ENCODE peak calls at places on chromosomes 4 and X, in four cellular contexts. Y is GM12878, Q is endothelial cell of umbilical vein, U is K562. P is an unnamed sample.

GRCh38 chr4:112142152-112142551 is 3.1 kb upstream of the FAM241A start:
- DNase-seq in U (no peak), Y (no peak), Q (peak; percentile 55), P (no peak)

GRCh38 chrX:11010476-11010875 is 100.7 kb upstream of the HCCS start:
- DNase-seq in U (no peak), Y (no peak), Q (no peak), P (peak; percentile 13)

GRCh38 chr4:181952478-181952877 is 290.7 kb upstream of the TENM3 start:
- DNase-seq in Q (peak; percentile 31), U (no peak), Y (no peak), P (peak; percentile 96)

GRCh38 chr4:147732516-147733193 is 767 bp downstream of the ARHGAP10 start:
- DNase-seq in Q (peak; percentile 44), U (no peak), Y (no peak), P (peak; percentile 39)

GRCh38 chrX:1593286-1594271 is 2.2 kb downstream of the AKAP17A start:
- DNase-seq in Y (no peak), U (no peak), Q (no peak), P (no peak)

GRCh38 chr4:109827672-109828071 is at the start of gene RRH:
- DNase-seq in Q (no peak), Y (no peak), U (no peak), P (no peak)

GRCh38 chr4:35684755-35685154 is 559.6 kb downstream of the ARAP2 start:
- DNase-seq in Y (no peak), Q (no peak), U (no peak), P (no peak)

GRCh38 chr4:80235451-80235850 is 31.0 kb upstream of the FGF5 start:
- DNase-seq in U (no peak), Q (no peak), Y (no peak), P (peak; percentile 82)

GRCh38 chrX:71621644-71622346 is 3.5 kb upstream of the CXCR3 start:
- DNase-seq in Y (no peak), Q (no peak), U (no peak), P (peak; percentile 16)

GRCh38 chrX:118694628-118695027 is 32.8 kb upstream of the IL13RA1 start:
- DNase-seq in Q (peak; percentile 41), Y (no peak), U (no peak), P (no peak)

GRCh38 chr4:146329042-146329716 is 114.8 kb downstream of the REELD1 start:
- DNase-seq in Y (no peak), Q (peak; percentile 82), U (no peak), P (peak; percentile 90)

GRCh38 chr4:60724623-60725022 is 475.5 kb upstream of the ADGRL3 start:
- DNase-seq in Y (no peak), Q (no peak), U (no peak), P (peak; percentile 95)

GRCh38 chrX:154545673-154546274 is 872 bp downstream of the G6PD start:
- DNase-seq in U (no peak), Q (no peak), Y (no peak), P (no peak)

GRCh38 chrX:154548028-154548316 is 552 bp downstream of the IKBKG start:
- DNase-seq in U (no peak), Y (no peak), Q (no peak), P (peak; percentile 26)

GRCh38 chrX:154549766-154550165 is 2.3 kb downstream of the IKBKG start:
- DNase-seq in U (no peak), Q (no peak), Y (no peak), P (peak; percentile 77)

GRCh38 chrX:154546354-154547244 is at the start of gene G6PD:
- DNase-seq in Y (no peak), Q (peak; percentile 51), U (peak; percentile 96), P (peak; percentile 35)

GRCh38 chrX:154547245-154548027 is at the start of gene IKBKG:
- DNase-seq in Y (peak; percentile 57), U (peak; percentile 95), Q (peak; percentile 91), P (peak; percentile 86)
- H2AFZ ChIP-seq in Y (peak within 1 kb of the TSS; percentile 80), U (peak within 1 kb of the TSS; percentile 90), Q (peak within 1 kb of the TSS; percentile 42), P (peak within 1 kb of the TSS; percentile 88)

GRCh38 chr4:982814-983213 is 4.0 kb upstream of the IDUA start:
- DNase-seq in Y (no peak), Q (no peak), U (no peak), P (no peak)

GRCh38 chr4:986428-986948 is 356 bp upstream of the IDUA start:
- DNase-seq in Y (no peak), U (no peak), Q (no peak), P (no peak)

GRCh38 chr4:986949-987688 is at the start of gene IDUA:
- DNase-seq in Y (no peak), Q (peak; percentile 75), U (peak; percentile 91), P (peak; percentile 53)

GRCh38 chr4:984336-985054 is 2.3 kb upstream of the IDUA start:
- DNase-seq in Q (no peak), U (no peak), Y (no peak), P (no peak)

GRCh38 chr4:985123-985830 is 1.6 kb upstream of the IDUA start:
- DNase-seq in U (peak; percentile 91), Q (peak; percentile 24), Y (no peak), P (no peak)
- H3K4me2 ChIP-seq in U (peak overlapping the region; percentile 85), Q (peak overlapping the region; percentile 62), Y (peak overlapping the region; percentile 82), P (peak overlapping the region; percentile 64)

GRCh38 chr4:73984736-73985527 is 3.1 kb downstream of the PPBP start:
- DNase-seq in Y (no peak), U (no peak), Q (no peak), P (peak; percentile 70)
- TF ChIP-seq FOS in Y (no peak), U (no peak), Q (peak; percentile 9), P (no peak)

DNA sequence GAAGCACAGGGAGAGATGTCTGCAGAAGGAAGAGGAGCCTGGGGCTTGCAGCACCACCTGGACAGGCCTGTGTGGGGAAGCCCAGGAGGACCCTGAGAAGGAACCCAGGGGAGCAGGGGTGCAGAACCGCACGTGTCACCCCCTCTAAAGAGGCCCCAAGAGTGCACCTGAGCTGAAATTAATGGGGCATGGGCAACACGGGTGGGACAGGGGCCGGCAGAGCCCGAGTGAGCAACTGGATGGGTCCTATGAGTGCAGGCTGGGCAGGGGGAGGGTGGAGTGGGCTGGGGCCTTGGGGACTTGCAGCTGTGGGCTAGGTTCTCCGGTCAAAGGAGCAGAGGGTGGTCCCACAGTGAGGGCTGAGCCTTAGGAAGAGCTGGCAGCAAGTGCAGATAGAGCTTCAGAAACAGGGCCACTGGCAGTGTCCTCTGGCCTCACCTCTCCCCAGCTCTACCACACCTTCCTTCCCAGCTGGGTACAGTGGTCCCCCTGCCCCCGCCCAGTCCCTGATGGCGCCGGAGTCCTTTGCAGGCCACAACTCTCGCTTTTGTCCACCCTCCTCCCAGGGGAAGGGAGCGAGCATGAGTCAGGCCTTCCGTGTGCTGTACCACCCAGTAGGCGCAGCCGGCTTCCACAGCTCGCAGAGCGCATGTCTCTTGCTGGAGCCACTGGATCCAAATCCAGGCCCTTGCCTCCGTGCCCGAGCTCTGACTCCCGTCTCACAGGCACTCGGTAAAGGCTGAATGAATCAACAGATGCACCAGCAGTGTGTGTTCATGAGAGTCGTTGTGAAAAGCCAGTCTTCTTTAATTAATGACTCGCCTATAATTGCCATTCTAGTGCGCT is 131.6 kb downstream of the HMX1 start:
- DNase-seq in U (no peak), Y (no peak), Q (no peak), P (no peak)
- H2AFZ ChIP-seq in U (no peak overlapping the region), Y (no peak overlapping the region), Q (no peak overlapping the region), P (no peak overlapping the region)

GRCh38 chr4:25588211-25588610 is 67.4 kb upstream of the SLC34A2 start:
- DNase-seq in Q (no peak), Y (no peak), U (no peak), P (no peak)

GRCh38 chr4:25590171-25590570 is 65.5 kb upstream of the SLC34A2 start:
- DNase-seq in Q (no peak), U (no peak), Y (no peak), P (no peak)

DNA sequence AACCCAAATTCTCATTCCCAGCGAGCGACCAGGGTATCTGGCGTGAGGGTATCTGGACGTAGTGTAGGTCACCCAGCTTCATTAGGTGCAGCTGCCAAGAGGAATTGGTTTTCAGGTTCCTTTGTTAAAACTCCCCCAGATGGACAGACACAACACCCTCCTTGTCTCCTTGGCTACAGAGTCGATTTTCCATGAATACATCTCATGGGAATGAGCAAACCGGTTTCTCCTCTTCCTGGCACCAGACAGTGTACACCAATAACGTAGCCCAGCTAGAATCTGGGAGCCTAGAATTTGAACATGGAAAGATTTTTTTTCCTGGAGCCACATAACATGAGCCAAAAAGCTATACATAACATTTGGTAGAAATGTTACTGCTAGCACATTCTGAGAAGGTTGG is 63.0 kb upstream of the SLC34A2 start:
- DNase-seq in Y (no peak), U (no peak), Q (no peak), P (no peak)
- H3K4me2 ChIP-seq in Y (no peak overlapping the region), U (no peak overlapping the region), Q (no peak overlapping the region), P (no peak overlapping the region)

P was measured in IMR-90.